ENCODE peak calls at places on chromosomes 6 and 20, in eight cellular contexts. L is stimulated activated CD4-positive, alpha-beta T cell treated with anti-CD3 and anti-CD28 coated beads, Interleukin-15, amount 100 ng/mL, for 1 hour; F is CD14-positive monocyte; T is omental fat pad; R is GF-D8; D is dermis microvascular lymphatic vessel endothelial cell; O is activated naive CD4-positive, alpha-beta T cell; A is progenitor cell of endocrine pancreas. E is an unnamed sample.
A peak's percentile ranks its signal among the peaks of the same experiment; 100 is the strongest.

GRCh38 chr6:73704798-73705197 is 8.8 kb downstream of the CD109 start:
- DNase-seq in O (no peak), A (no peak), T (no peak), R (no peak), L (no peak), F (no peak), D (no peak), E (no peak)

GRCh38 chr20:53434662-53435061 is 159.0 kb downstream of the ZNF217 start:
- DNase-seq in T (no peak), F (no peak), L (no peak), O (no peak), R (no peak), A (no peak), D (no peak), E (no peak)

GRCh38 chr6:89675949-89676753 is 37.6 kb upstream of the LYRM2 start:
- DNase-seq in L (no peak), T (no peak), A (no peak), D (no peak), O (no peak), R (no peak), F (no peak), E (no peak)

GRCh38 chr6:79669766-79670165 is 38.6 kb downstream of the SH3BGRL2 start:
- DNase-seq in D (no peak), A (no peak), T (no peak), L (no peak), F (no peak), R (no peak), O (no peak), E (no peak)

GRCh38 chr6:158226655-158227512 is 58.7 kb downstream of the GTF2H5 start:
- DNase-seq in L (no peak), A (no peak), D (no peak), R (no peak), T (no peak), O (no peak), F (no peak), E (no peak)

GRCh38 chr20:5001174-5002076 is at the start of gene SLC23A2:
- DNase-seq in D (no peak), O (no peak), T (no peak), L (peak; percentile 19), F (no peak), A (peak; percentile 32), R (no peak), E (peak; percentile 29)

GRCh38 chr20:53739799-53740785 is 146.5 kb upstream of the ZNF217 start:
- DNase-seq in R (peak; percentile 19), L (no peak), O (no peak), F (no peak), A (no peak), D (no peak), T (no peak), E (no peak)

GRCh38 chr6:160992323-160993314 is 1.1 kb downstream of the MAP3K4 start:
- DNase-seq in R (peak; percentile 5), D (peak; percentile 36), F (no peak), L (no peak), O (no peak), T (no peak), A (no peak), E (no peak)

GRCh38 chr20:32611286-32611685 is 26.2 kb upstream of the NOL4L start:
- DNase-seq in F (no peak), D (no peak), R (no peak), L (no peak), T (no peak), O (no peak), A (no peak), E (no peak)

GRCh38 chr6:32947552-32948465 is 5.1 kb downstream of the HLA-DMA start:
- DNase-seq in A (no peak), F (no peak), O (no peak), R (no peak), L (no peak), T (no peak), D (peak; percentile 20), E (no peak)

E was measured in stimulated activated CD8-positive, alpha-beta memory T cell treated with anti-CD3 and anti-CD28 coated beads, Interleukin-15, amount 100 ng/mL, for 24 hours.